ENCODE peak calls at places on chromosomes 1 and 21, in five cellular contexts. H is MCF 10A, U is NCI-H1105 treated with DMSO at 0.1 percent for 48 hours, V is iPS-NIHi11, P is cardiac fibroblast. O is an unnamed sample.

GRCh38 chr21:45825209-45825602 is 156.4 kb upstream of the COL6A1 start:
- DNase-seq in H (no peak), U (no peak), V (no peak), P (no peak), O (no peak)

GRCh38 chr1:112268408-112268807 is 127.6 kb upstream of the CTTNBP2NL start:
- DNase-seq in H (no peak), U (no peak), V (no peak), P (peak; percentile 54), O (peak; percentile 11)

GRCh38 chr1:205263580-205264190 is 35.9 kb downstream of the TMCC2 start:
- DNase-seq in H (no peak), U (no peak), V (no peak), P (peak; percentile 41), O (no peak)

GRCh38 chr1:39026947-39027507 is 877 bp downstream of the NDUFS5 start:
- DNase-seq in H (no peak), U (no peak), V (no peak), P (no peak), O (no peak)

GRCh38 chr1:1206376-1207253 is at the start of gene TNFRSF18:
- DNase-seq in H (no peak), U (no peak), V (peak; percentile 78), P (no peak), O (no peak)

GRCh38 chr1:206430031-206430983 is 40.0 kb upstream of the IKBKE start:
- DNase-seq in H (peak; percentile 83), U (no peak), V (no peak), P (peak; percentile 79), O (peak; percentile 97)

GRCh38 chr1:35047188-35047858 is 15.6 kb upstream of the ZMYM6 start:
- DNase-seq in H (peak; percentile 76), U (no peak), V (no peak), P (peak; percentile 93), O (peak; percentile 71)

GRCh38 chr1:77900687-77901293 is 12.4 kb downstream of the NEXN start:
- DNase-seq in H (peak; percentile 66), U (peak; percentile 68), V (peak; percentile 43), P (peak; percentile 79), O (peak; percentile 77)

GRCh38 chr1:151072224-151072623 is 1.7 kb downstream of the GABPB2 start:
- DNase-seq in H (no peak), U (no peak), V (no peak), P (no peak), O (no peak)

GRCh38 chr1:183215076-183215720 is 29.1 kb downstream of the LAMC2 start:
- DNase-seq in H (no peak), U (no peak), V (no peak), P (no peak), O (no peak)

GRCh38 chr1:180234369-180235076 is 4.5 kb downstream of the LHX4 start:
- DNase-seq in H (no peak), U (no peak), V (no peak), P (no peak), O (no peak)

GRCh38 chr21:17513214-17514123 is 626 bp downstream of the CXADR start:
- DNase-seq in H (peak; percentile 36), U (peak; percentile 63), V (peak; percentile 50), P (peak; percentile 36), O (peak; percentile 33)

GRCh38 chr1:192512426-192513125 is 63.0 kb upstream of the RGS1 start:
- DNase-seq in H (no peak), U (no peak), V (no peak), P (no peak), O (no peak)

O was measured in epithelial cell of esophagus.